ENCODE peak calls at places on chromosomes 16 and 17, in six cellular contexts. One of them, this sample, is unnamed.

GRCh38 chr16:11916524-11917285 is 949 bp upstream of the GSPT1 start:
- DNase-seq in NCI-H1105: no peak
- DNase-seq in SW 1271: no peak
- DNase-seq in nephron progenitor cell: no peak
- DNase-seq in H7: peak; percentile 29
- DNase-seq in NCI-H1048: no peak
- DNase-seq in this sample: peak; percentile 35

GRCh38 chr17:38330941-38331411 is 12.8 kb downstream of the GPR179 start:
- DNase-seq in nephron progenitor cell: no peak
- DNase-seq in SW 1271: no peak
- DNase-seq in NCI-H1105: no peak
- DNase-seq in NCI-H1048: no peak
- DNase-seq in H7: peak; percentile 66
- DNase-seq in this sample: no peak

GRCh38 chr17:17545031-17545820 is 46.3 kb downstream of the PEMT start:
- DNase-seq in SW 1271: no peak
- DNase-seq in NCI-H1105: no peak
- DNase-seq in nephron progenitor cell: no peak
- DNase-seq in H7: no peak
- DNase-seq in NCI-H1048: no peak
- DNase-seq in this sample: peak; percentile 61

GRCh38 chr16:85329059-85329812 is 217.0 kb upstream of the CIBAR2 start:
- DNase-seq in NCI-H1048: no peak
- DNase-seq in SW 1271: no peak
- DNase-seq in nephron progenitor cell: peak; percentile 53
- DNase-seq in H7: peak; percentile 84
- DNase-seq in NCI-H1105: peak; percentile 83
- DNase-seq in this sample: no peak

GRCh38 chr17:78113804-78114785 is 14.5 kb downstream of the TMC6 start:
- DNase-seq in H7: peak; percentile 56
- DNase-seq in SW 1271: no peak
- DNase-seq in NCI-H1048: no peak
- DNase-seq in nephron progenitor cell: no peak
- DNase-seq in NCI-H1105: no peak
- DNase-seq in this sample: no peak

GRCh38 chr16:66383551-66383950 is 17.1 kb downstream of the CDH5 start:
- DNase-seq in NCI-H1048: no peak
- DNase-seq in H7: no peak
- DNase-seq in SW 1271: no peak
- DNase-seq in NCI-H1105: no peak
- DNase-seq in nephron progenitor cell: no peak
- DNase-seq in this sample: no peak

GRCh38 chr17:47820023-47820789 is 1.4 kb downstream of the OSBPL7 start:
- DNase-seq in nephron progenitor cell: no peak
- DNase-seq in SW 1271: no peak
- DNase-seq in NCI-H1105: no peak
- DNase-seq in H7: no peak
- DNase-seq in NCI-H1048: no peak
- DNase-seq in this sample: no peak

GRCh38 chr17:72118588-72119279 is 2.1 kb upstream of the SOX9 start:
- DNase-seq in NCI-H1048: no peak
- DNase-seq in H7: peak; percentile 75
- DNase-seq in nephron progenitor cell: peak; percentile 79
- DNase-seq in NCI-H1105: peak; percentile 14
- DNase-seq in SW 1271: peak; percentile 61
- DNase-seq in this sample: peak; percentile 69

GRCh38 chr17:38870259-38871165 is 654 bp downstream of the LASP1 start:
- DNase-seq in SW 1271: peak; percentile 55
- DNase-seq in NCI-H1048: no peak
- DNase-seq in nephron progenitor cell: peak; percentile 63
- DNase-seq in NCI-H1105: peak; percentile 45
- DNase-seq in H7: peak; percentile 88
- DNase-seq in this sample: peak; percentile 68

GRCh38 chr17:9371019-9371418 is 204.6 kb downstream of the STX8 start:
- DNase-seq in SW 1271: peak; percentile 5
- DNase-seq in nephron progenitor cell: no peak
- DNase-seq in H7: no peak
- DNase-seq in NCI-H1048: no peak
- DNase-seq in NCI-H1105: peak; percentile 84
- DNase-seq in this sample: no peak

GRCh38 chr16:58421529-58421928 is 29.3 kb downstream of the GINS3 start:
- DNase-seq in NCI-H1048: no peak
- DNase-seq in H7: no peak
- DNase-seq in SW 1271: no peak
- DNase-seq in nephron progenitor cell: no peak
- DNase-seq in NCI-H1105: no peak
- DNase-seq in this sample: no peak

GRCh38 chr17:50274945-50275221 is 617 bp downstream of the TMEM92 start:
- DNase-seq in SW 1271: no peak
- DNase-seq in H7: peak; percentile 19
- DNase-seq in NCI-H1048: no peak
- DNase-seq in nephron progenitor cell: no peak
- DNase-seq in NCI-H1105: no peak
- DNase-seq in this sample: no peak

GRCh38 chr16:88789593-88789992 is 4.6 kb upstream of the PIEZO1 start:
- DNase-seq in NCI-H1105: no peak
- DNase-seq in SW 1271: no peak
- DNase-seq in nephron progenitor cell: no peak
- DNase-seq in H7: no peak
- DNase-seq in NCI-H1048: no peak
- DNase-seq in this sample: no peak

GRCh38 chr16:83953796-83954576 is 946 bp downstream of the OSGIN1 start:
- DNase-seq in SW 1271: peak; percentile 71
- DNase-seq in NCI-H1105: peak; percentile 4
- DNase-seq in NCI-H1048: no peak
- DNase-seq in H7: peak; percentile 82
- DNase-seq in nephron progenitor cell: no peak
- DNase-seq in this sample: peak; percentile 41

GRCh38 chr16:86833136-86833535 is 254.8 kb downstream of the FOXL1 start:
- DNase-seq in nephron progenitor cell: no peak
- DNase-seq in NCI-H1105: no peak
- DNase-seq in NCI-H1048: no peak
- DNase-seq in H7: no peak
- DNase-seq in SW 1271: no peak
- DNase-seq in this sample: no peak

GRCh38 chr17:2551928-2552327 is 40.2 kb upstream of the METTL16 start:
- DNase-seq in NCI-H1048: no peak
- DNase-seq in SW 1271: no peak
- DNase-seq in nephron progenitor cell: peak; percentile 11
- DNase-seq in H7: peak; percentile 54
- DNase-seq in NCI-H1105: no peak
- DNase-seq in this sample: no peak

GRCh38 chr17:37458805-37459204 is 30.9 kb upstream of the DUSP14 start:
- DNase-seq in NCI-H1048: no peak
- DNase-seq in SW 1271: no peak
- DNase-seq in H7: no peak
- DNase-seq in nephron progenitor cell: no peak
- DNase-seq in NCI-H1105: no peak
- DNase-seq in this sample: no peak

This sample was measured in pancreas.